ENCODE peak calls at places on chromosomes 5 and 9, in six cellular contexts. A is activated CD8-positive, alpha-beta T cell treated with anti-CD3 and anti-CD28 coated beads for 36 hours; C is activated naive CD8-positive, alpha-beta T cell treated with anti-CD3 and anti-CD28 coated beads, Interleukin-2, amount 50 U/mL, for 24 hours; Q is pancreas; N is left cardiac atrium; J is sciatic nerve. V is an unnamed sample.

GRCh38 chr9:21974542-21975409 is 19.4 kb downstream of the CDKN2A start:
- ATAC-seq in A (peak; percentile 83), C (peak; percentile 69), Q (peak; percentile 88), N (peak; percentile 81), J (peak; percentile 75), V (peak; percentile 73)

GRCh38 chr5:5881294-5881693 is 458.8 kb downstream of the ICE1 start:
- ATAC-seq in A (no peak), C (no peak), Q (no peak), N (no peak), J (no peak), V (no peak)

GRCh38 chr9:123658792-123659191 is 271.1 kb downstream of the DENND1A start:
- ATAC-seq in A (no peak), C (no peak), Q (no peak), N (no peak), J (no peak), V (no peak)

GRCh38 chr9:104772707-104773106 is 8.8 kb downstream of the NIPSNAP3B start:
- ATAC-seq in A (no peak), C (no peak), Q (peak; percentile 42), N (peak; percentile 48), J (peak; percentile 36), V (no peak)

GRCh38 chr9:4992872-4993271 is 7.8 kb downstream of the JAK2 start:
- ATAC-seq in A (no peak), C (no peak), Q (no peak), N (no peak), J (no peak), V (no peak)

GRCh38 chr5:177022386-177023246 is at the start of gene ZNF346:
- ATAC-seq in A (peak; percentile 97), C (peak; percentile 98), Q (peak; percentile 99), N (peak; percentile 96), J (peak; percentile 97), V (peak; percentile 96)

GRCh38 chr5:128346038-128346437 is 192.0 kb downstream of the FBN2 start:
- ATAC-seq in A (no peak), C (no peak), Q (no peak), N (no peak), J (no peak), V (no peak)

GRCh38 chr5:155282503-155283107 is 269.1 kb downstream of the KIF4B start:
- ATAC-seq in A (no peak), C (no peak), Q (no peak), N (no peak), J (no peak), V (no peak)

GRCh38 chr5:50623666-50624065 is 42.8 kb upstream of the PARP8 start:
- ATAC-seq in A (no peak), C (no peak), Q (no peak), N (no peak), J (no peak), V (no peak)

GRCh38 chr5:138252944-138253343 is 21.5 kb downstream of the GFRA3 start:
- ATAC-seq in A (no peak), C (no peak), Q (no peak), N (no peak), J (no peak), V (no peak)

GRCh38 chr5:176663566-176663965 is 16.3 kb downstream of the TSPAN17 start:
- ATAC-seq in A (no peak), C (no peak), Q (no peak), N (no peak), J (no peak), V (no peak)

GRCh38 chr9:105672711-105673234 is 10.5 kb downstream of the TAL2 start:
- ATAC-seq in A (no peak), C (no peak), Q (no peak), N (no peak), J (no peak), V (no peak)

GRCh38 chr9:77954018-77954417 is 77.6 kb downstream of the GNAQ start:
- ATAC-seq in A (no peak), C (no peak), Q (peak; percentile 58), N (peak; percentile 17), J (peak; percentile 42), V (no peak)

V was measured in activated T-helper 17 cell treated with anti-CD3 and anti-CD28 coated beads, Interleukin-2, amount 50 U/mL, for 72 hours.